ENCODE peak calls at places on chromosomes 7 and 10, in eight cellular contexts. A, K, J, P, X, Z, T and G are unnamed samples.

GRCh38 chr10:79378647-79379511 is 31.6 kb downstream of the PPIF start:
- DNase-seq in A (no peak), K (peak), J (no peak), P (no peak), X (no peak), Z (no peak), T (peak), G (no peak)

GRCh38 chr10:8435186-8436055 is 380.9 kb downstream of the GATA3 start:
- DNase-seq in A (no peak), K (no peak), J (no peak), P (no peak), X (no peak), Z (no peak), T (no peak), G (no peak)

GRCh38 chr10:48404646-48405045 is 98.2 kb downstream of the MAPK8 start:
- DNase-seq in A (no peak), K (no peak), J (no peak), P (peak), X (no peak), Z (peak), T (no peak), G (no peak)

GRCh38 chr10:94314913-94315545 is 47.7 kb downstream of the NOC3L start:
- DNase-seq in A (no peak), K (peak), J (no peak), P (peak), X (peak), Z (peak), T (no peak), G (no peak)

GRCh38 chr10:117461766-117462423 is 80.7 kb upstream of the EMX2 start:
- DNase-seq in A (peak), K (no peak), J (no peak), P (no peak), X (no peak), Z (peak), T (peak), G (no peak)

GRCh38 chr7:154695836-154696235 is 307.1 kb downstream of the PAXIP1 start:
- DNase-seq in A (no peak), K (no peak), J (no peak), P (no peak), X (no peak), Z (no peak), T (no peak), G (no peak)

GRCh38 chr7:44062903-44063295 is 2.5 kb downstream of the PGAM2 start:
- DNase-seq in A (no peak), K (no peak), J (peak), P (no peak), X (no peak), Z (no peak), T (no peak), G (no peak)

GRCh38 chr7:46633816-46634215 is 712.7 kb upstream of the IGFBP3 start:
- DNase-seq in A (no peak), K (no peak), J (no peak), P (no peak), X (no peak), Z (no peak), T (no peak), G (no peak)

GRCh38 chr10:78563224-78563764 is 505.5 kb upstream of the ZMIZ1 start:
- DNase-seq in A (no peak), K (no peak), J (no peak), P (no peak), X (no peak), Z (no peak), T (no peak), G (no peak)

GRCh38 chr10:7298495-7298894 is 112.3 kb downstream of the SFMBT2 start:
- DNase-seq in A (no peak), K (no peak), J (no peak), P (no peak), X (no peak), Z (no peak), T (no peak), G (no peak)

GRCh38 chr7:135862586-135863361 is 114.2 kb upstream of the FAM180A start:
- DNase-seq in A (no peak), K (peak), J (no peak), P (no peak), X (no peak), Z (no peak), T (no peak), G (no peak)

GRCh38 chr10:76961841-76962240 is 675.8 kb downstream of the KCNMA1 start:
- DNase-seq in A (no peak), K (no peak), J (no peak), P (no peak), X (no peak), Z (no peak), T (no peak), G (peak)

GRCh38 chr10:62106929-62107519 is 161.6 kb downstream of the RTKN2 start:
- DNase-seq in A (no peak), K (no peak), J (no peak), P (no peak), X (no peak), Z (no peak), T (no peak), G (no peak)

GRCh38 chr7:50858528-50859245 is 76.0 kb upstream of the GRB10 start:
- DNase-seq in A (no peak), K (no peak), J (no peak), P (no peak), X (no peak), Z (no peak), T (no peak), G (no peak)

GRCh38 chr10:29332061-29332760 is 43.3 kb downstream of the LYZL1 start:
- DNase-seq in A (no peak), K (no peak), J (no peak), P (no peak), X (no peak), Z (no peak), T (no peak), G (no peak)

DNA sequence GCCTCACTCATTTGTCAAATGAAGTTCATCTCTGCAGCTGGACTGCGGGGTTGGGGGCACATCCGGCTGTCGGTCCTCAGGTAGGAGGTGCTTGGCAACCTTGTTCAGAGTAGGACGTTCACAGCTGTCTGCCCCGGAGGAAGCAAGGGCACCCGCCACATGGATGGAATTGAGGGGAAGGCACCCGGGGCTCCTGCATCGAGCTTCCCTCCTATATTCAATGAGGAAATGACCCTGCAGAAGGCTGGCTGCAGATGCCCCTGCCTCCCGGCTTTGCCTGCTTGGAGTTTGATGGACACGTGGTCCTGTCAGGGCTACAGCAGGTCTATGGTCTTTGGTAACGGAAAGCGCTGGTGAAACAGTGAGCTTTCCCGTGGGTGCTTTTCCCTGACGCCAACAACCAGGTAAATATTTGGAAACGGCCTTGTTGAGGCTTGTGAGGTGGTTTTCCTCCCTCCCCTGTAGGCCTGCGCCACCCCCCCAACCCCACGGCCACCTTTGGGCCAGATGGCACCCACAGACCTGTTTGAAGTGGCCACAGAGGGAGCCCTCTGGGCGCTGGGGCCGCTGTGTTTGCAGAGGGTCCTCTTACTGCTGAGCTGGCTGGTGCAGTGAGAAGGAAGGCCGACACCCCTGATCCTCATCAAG is 32.9 kb downstream of the HTRA1 start:
- DNase-seq in A (no peak), K (no peak), J (no peak), P (no peak), X (no peak), Z (no peak), T (no peak), G (no peak)
- H3K4me3 ChIP-seq in A (peak), K (no peak), J (no peak), P (no peak), X (no peak), Z (peak), T (no peak), G (no peak)

GRCh38 chr10:85447690-85448089 is 918.9 kb downstream of the GRID1 start:
- DNase-seq in A (no peak), K (no peak), J (no peak), P (no peak), X (no peak), Z (no peak), T (no peak), G (no peak)

GRCh38 chr10:85444868-85445267 is 921.7 kb downstream of the GRID1 start:
- DNase-seq in A (no peak), K (no peak), J (no peak), P (no peak), X (no peak), Z (no peak), T (no peak), G (no peak)

GRCh38 chr10:85446852-85447251 is 919.7 kb downstream of the GRID1 start:
- DNase-seq in A (no peak), K (no peak), J (no peak), P (no peak), X (no peak), Z (no peak), T (no peak), G (no peak)

GRCh38 chr10:85445702-85446101 is 920.9 kb downstream of the GRID1 start:
- DNase-seq in A (no peak), K (no peak), J (no peak), P (no peak), X (no peak), Z (no peak), T (no peak), G (no peak)
- H3K4me3 ChIP-seq in A (no peak), K (no peak), J (no peak), P (no peak), X (no peak), Z (no peak), T (no peak), G (no peak)

GRCh38 chr10:103493362-103493871 is at the start of gene NEURL1:
- DNase-seq in A (no peak), K (peak), J (no peak), P (no peak), X (peak), Z (no peak), T (no peak), G (peak)

GRCh38 chr10:103490986-103491314 is 2.6 kb upstream of the NEURL1 start:
- DNase-seq in A (no peak), K (no peak), J (no peak), P (no peak), X (no peak), Z (no peak), T (no peak), G (no peak)

GRCh38 chr10:103491729-103492364 is 1.7 kb upstream of the NEURL1 start:
- DNase-seq in A (peak), K (peak), J (no peak), P (peak), X (no peak), Z (peak), T (no peak), G (no peak)

GRCh38 chr10:103493911-103494877 is 689 bp downstream of the NEURL1 start:
- DNase-seq in A (no peak), K (peak), J (no peak), P (no peak), X (peak), Z (no peak), T (no peak), G (no peak)

DNA sequence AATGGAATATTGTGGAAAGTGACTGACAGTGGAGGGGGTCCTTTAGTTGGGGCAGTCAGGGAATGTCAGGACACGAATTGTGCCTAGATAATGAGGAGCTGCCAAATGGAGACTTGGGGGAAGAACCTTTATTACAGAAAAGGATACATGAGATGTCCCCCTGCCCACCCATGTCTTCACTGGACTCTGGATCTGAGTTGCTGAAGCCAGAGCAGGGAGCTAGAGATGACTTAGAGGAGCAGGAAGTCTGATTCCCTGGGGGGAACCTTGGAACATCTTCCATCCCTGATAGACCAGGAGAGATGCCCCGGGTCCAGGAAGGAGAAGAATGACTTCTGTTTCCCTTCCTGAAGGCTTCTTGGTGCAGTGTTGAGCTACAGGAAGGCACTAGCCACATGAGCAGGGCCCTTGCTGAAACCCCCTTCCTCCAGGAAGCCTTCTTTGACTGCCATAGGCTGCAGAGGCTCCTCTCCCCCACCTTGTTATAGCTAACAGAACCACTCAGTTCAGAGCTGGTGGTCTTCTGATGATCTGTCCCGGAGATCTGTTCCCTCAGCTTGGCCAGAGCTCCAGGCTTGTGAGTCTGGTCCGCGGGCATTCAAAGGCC is 747 bp upstream of the NEURL1 start:
- DNase-seq in A (no peak), K (no peak), J (no peak), P (no peak), X (no peak), Z (no peak), T (no peak), G (no peak)
- H3K4me3 ChIP-seq in A (no peak), K (no peak), J (peak), P (no peak), X (no peak), Z (no peak), T (no peak), G (no peak)

GRCh38 chr7:76272872-76273271 is 29.6 kb upstream of the HSPB1 start:
- DNase-seq in A (no peak), K (no peak), J (no peak), P (no peak), X (no peak), Z (no peak), T (no peak), G (no peak)

GRCh38 chr7:76269895-76270294 is 32.6 kb upstream of the HSPB1 start:
- DNase-seq in A (no peak), K (no peak), J (no peak), P (no peak), X (no peak), Z (no peak), T (no peak), G (no peak)

GRCh38 chr7:76278540-76278939 is 23.9 kb upstream of the HSPB1 start:
- DNase-seq in A (no peak), K (peak), J (no peak), P (no peak), X (peak), Z (no peak), T (no peak), G (peak)

GRCh38 chr7:76272142-76272541 is 30.3 kb upstream of the HSPB1 start:
- DNase-seq in A (no peak), K (no peak), J (no peak), P (no peak), X (no peak), Z (no peak), T (no peak), G (no peak)

GRCh38 chr7:76273503-76273902 is 29.0 kb upstream of the HSPB1 start:
- DNase-seq in A (no peak), K (no peak), J (no peak), P (no peak), X (no peak), Z (no peak), T (no peak), G (no peak)
- H3K4me3 ChIP-seq in A (no peak), K (no peak), J (no peak), P (no peak), X (no peak), Z (no peak), T (no peak), G (no peak)